ENCODE peak calls at places on chromosomes 11 and 22, in seven cellular contexts. N, I, A, F, E, X and V are unnamed samples.

GRCh38 chr11:122765487-122766131 is 72.7 kb upstream of the CRTAM start:
- DNase-seq in N (no peak), A (no peak), F (no peak), I (no peak), E (no peak), X (no peak), V (no peak)

GRCh38 chr11:6544921-6545850 is 48.1 kb downstream of the DNHD1 start:
- DNase-seq in E (no peak), I (peak), N (no peak), A (no peak), F (no peak), X (no peak), V (no peak)

GRCh38 chr11:47306484-47306844 is 36.5 kb downstream of the MADD start:
- DNase-seq in X (no peak), I (no peak), E (no peak), A (no peak), F (no peak), N (no peak), V (no peak)

GRCh38 chr11:48162197-48162886 is 54.3 kb upstream of the OR4B1 start:
- DNase-seq in I (no peak), A (no peak), N (no peak), F (no peak), X (no peak), E (no peak), V (no peak)

GRCh38 chr22:28424427-28425080 is 255.1 kb downstream of the TTC28 start:
- DNase-seq in X (no peak), F (no peak), A (no peak), I (no peak), E (no peak), N (no peak), V (no peak)

GRCh38 chr11:44774131-44774530 is 47.4 kb downstream of the TSPAN18 start:
- DNase-seq in X (no peak), N (peak), F (no peak), I (peak), A (no peak), E (peak), V (peak)

GRCh38 chr22:37999640-38000272 is 15.4 kb upstream of the SOX10 start:
- DNase-seq in A (peak), F (no peak), E (no peak), X (peak), N (no peak), I (no peak), V (no peak)

GRCh38 chr11:71210861-71211260 is 41.5 kb downstream of the SHANK2 start:
- DNase-seq in A (no peak), I (peak), N (no peak), X (no peak), F (no peak), E (peak), V (no peak)

GRCh38 chr22:45688606-45689080 is 17.0 kb downstream of the ATXN10 start:
- DNase-seq in E (no peak), I (no peak), X (no peak), N (no peak), F (no peak), A (peak), V (no peak)

GRCh38 chr11:76578655-76579046 is 91.9 kb downstream of the LRRC32 start:
- DNase-seq in I (peak), N (no peak), X (no peak), E (no peak), A (no peak), F (no peak), V (no peak)

GRCh38 chr11:67054851-67055523 is 1.7 kb upstream of the RHOD start:
- DNase-seq in X (peak), F (no peak), E (no peak), I (peak), A (peak), N (peak), V (peak)

GRCh38 chr11:37907461-37908223 is 1309.6 kb upstream of the RAG2 start:
- DNase-seq in N (no peak), X (no peak), A (no peak), E (no peak), F (no peak), I (no peak), V (no peak)

GRCh38 chr22:41902932-41903421 is 11.9 kb downstream of the SHISA8 start:
- DNase-seq in E (no peak), X (no peak), A (no peak), F (no peak), N (no peak), I (no peak), V (peak)

GRCh38 chr11:68254421-68254820 is 17.4 kb downstream of the C11orf24 start:
- DNase-seq in F (no peak), I (no peak), A (no peak), X (no peak), E (no peak), N (no peak), V (no peak)

GRCh38 chr22:40385041-40385782 is 14.8 kb downstream of the SGSM3 start:
- DNase-seq in X (no peak), F (no peak), N (peak), I (no peak), A (no peak), E (no peak), V (no peak)

GRCh38 chr11:662689-663274 is 25.7 kb downstream of the DRD4 start:
- DNase-seq in N (peak), I (peak), X (peak), A (peak), E (no peak), F (no peak), V (peak)

GRCh38 chr11:35655856-35656255 is 6.7 kb upstream of the TRIM44 start:
- DNase-seq in F (no peak), N (no peak), X (no peak), E (no peak), I (no peak), A (no peak), V (no peak)

GRCh38 chr22:18033204-18033998 is 9.0 kb upstream of the MICAL3 start:
- DNase-seq in I (peak), E (no peak), X (no peak), F (no peak), A (no peak), N (no peak), V (no peak)

GRCh38 chr22:39234157-39234793 is 10.5 kb downstream of the PDGFB start:
- DNase-seq in F (no peak), N (no peak), I (no peak), A (no peak), X (no peak), E (no peak), V (no peak)

GRCh38 chr11:123487157-123487744 is 57.2 kb downstream of the GRAMD1B start:
- DNase-seq in N (no peak), A (no peak), F (no peak), E (no peak), I (no peak), X (no peak), V (no peak)

GRCh38 chr11:115396533-115396932 is 107.7 kb downstream of the CADM1 start:
- DNase-seq in A (no peak), I (no peak), E (no peak), N (no peak), F (no peak), X (no peak), V (no peak)

GRCh38 chr22:22811016-22812009 is 76.3 kb upstream of the IGLL5 start:
- DNase-seq in I (peak), E (no peak), A (no peak), F (no peak), X (no peak), N (no peak), V (no peak)

GRCh38 chr22:22810018-22810427 is 77.6 kb upstream of the IGLL5 start:
- DNase-seq in A (peak), X (peak), F (no peak), N (peak), I (peak), E (no peak), V (peak)

GRCh38 chr22:22810471-22810870 is 77.1 kb upstream of the IGLL5 start:
- DNase-seq in N (no peak), I (peak), X (no peak), E (no peak), A (no peak), F (no peak), V (no peak)

GRCh38 chr22:22813126-22814075 is 74.2 kb upstream of the IGLL5 start:
- DNase-seq in N (no peak), A (no peak), X (no peak), F (no peak), I (peak), E (no peak), V (no peak)

GRCh38 chr22:22812031-22812905 is 75.3 kb upstream of the IGLL5 start:
- DNase-seq in A (no peak), E (no peak), F (no peak), X (no peak), N (no peak), I (peak), V (no peak)
- TF ChIP-seq POLR2A in A (no peak), E (no peak), F (no peak), X (no peak), N (no peak), I (no peak), V (no peak)

GRCh38 chr22:21100149-21101032 is 54.6 kb downstream of the LRRC74B start:
- DNase-seq in N (no peak), A (no peak), F (no peak), E (no peak), I (no peak), X (no peak), V (no peak)

GRCh38 chr22:21101877-21102638 is 56.3 kb downstream of the LRRC74B start:
- DNase-seq in N (no peak), E (no peak), I (no peak), F (no peak), X (no peak), A (no peak), V (no peak)

GRCh38 chr22:21104126-21104691 is 58.5 kb downstream of the LRRC74B start:
- DNase-seq in E (no peak), N (no peak), F (no peak), X (no peak), A (no peak), I (no peak), V (no peak)

GRCh38 chr22:21103633-21104032 is 57.9 kb downstream of the LRRC74B start:
- DNase-seq in X (no peak), E (no peak), A (no peak), I (no peak), N (no peak), F (no peak), V (no peak)

DNA sequence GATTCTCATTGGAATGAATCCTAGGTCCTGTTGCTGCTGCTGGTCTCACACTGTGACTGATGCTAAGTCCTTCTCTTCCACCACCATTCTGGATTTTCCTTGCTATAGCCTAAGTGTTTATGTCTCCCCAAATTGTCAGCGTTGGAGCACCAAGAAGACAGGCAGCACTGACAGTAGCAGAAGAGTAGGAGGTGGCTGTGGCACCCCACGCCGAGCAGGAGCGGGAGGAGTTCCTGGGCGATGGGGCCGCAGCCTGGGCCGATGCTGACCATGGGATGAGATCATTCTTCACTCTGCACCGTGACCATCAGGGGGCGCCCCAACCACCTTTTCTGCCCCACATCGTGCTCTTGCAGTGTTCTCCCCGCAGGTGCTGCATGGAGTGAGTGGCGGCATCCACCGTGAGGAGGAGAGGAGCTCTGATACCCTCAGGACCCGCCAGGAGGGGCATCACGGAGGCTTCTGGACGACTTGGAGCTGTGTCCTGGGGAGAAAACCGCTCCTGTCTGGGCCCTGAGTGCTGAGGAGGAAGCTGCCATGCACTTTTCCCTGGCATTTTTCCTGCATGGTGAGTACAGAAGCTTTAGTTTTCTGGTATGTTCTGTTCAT is 57.0 kb downstream of the LRRC74B start:
- DNase-seq in A (peak), I (peak), E (peak), N (peak), X (peak), F (no peak), V (peak)
- H3K4me3 ChIP-seq in A (peak), I (peak), E (no peak), N (no peak), X (no peak), F (no peak), V (peak)

DNA sequence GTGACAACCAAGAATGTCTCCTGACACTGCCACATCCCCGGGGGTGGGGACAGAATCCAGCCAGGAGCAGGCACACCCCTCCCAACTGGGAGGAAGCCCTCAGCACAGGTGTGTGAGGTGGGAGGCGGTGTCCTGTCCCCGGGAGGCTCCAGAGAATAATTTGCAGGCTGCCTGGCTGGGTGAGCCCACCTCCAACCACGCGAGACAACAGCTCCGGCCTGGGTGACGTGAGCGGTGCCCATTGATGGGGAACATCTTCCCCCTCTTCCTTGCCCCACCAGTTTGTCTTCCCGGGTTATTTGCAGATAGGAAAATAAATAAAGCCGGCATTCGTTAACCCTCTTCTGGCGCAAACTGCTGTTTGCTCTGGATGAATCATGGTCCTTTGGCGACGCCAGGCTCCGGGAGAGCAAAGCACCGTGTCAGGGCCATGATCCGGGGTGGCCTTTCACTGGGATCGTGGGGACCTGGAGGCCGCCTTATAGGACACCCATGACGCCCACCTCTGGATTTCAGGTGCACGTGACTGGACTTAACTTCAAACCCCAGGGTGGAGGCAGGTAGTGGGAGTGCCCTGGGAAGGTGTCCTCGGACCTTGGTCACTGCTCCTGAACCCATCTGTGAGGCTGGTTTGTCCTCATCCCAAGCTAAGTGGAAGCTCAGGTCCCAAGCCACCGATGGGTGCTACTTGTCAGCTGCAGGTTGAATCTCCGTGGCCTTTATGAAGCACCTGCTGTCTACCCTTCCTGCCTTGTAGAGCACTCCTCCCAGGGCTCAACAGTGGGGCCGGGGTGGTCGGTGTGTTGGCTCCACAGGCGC is 13.9 kb downstream of the CCND1 start:
- DNase-seq in F (no peak), E (peak), A (no peak), X (no peak), I (no peak), N (no peak), V (no peak)
- TF ChIP-seq POLR2AphosphoS5 in F (no peak), E (no peak), A (peak), X (no peak), I (peak), N (no peak), V (no peak)

GRCh38 chr11:46238078-46238966 is 39.1 kb upstream of the CREB3L1 start:
- DNase-seq in E (peak), F (no peak), I (peak), N (peak), A (no peak), X (peak), V (peak)
- TF ChIP-seq POLR2A in E (no peak), F (no peak), I (no peak), N (no peak), A (no peak), X (no peak), V (no peak)

GRCh38 chr11:12827369-12827768 is 153.1 kb downstream of the TEAD1 start:
- DNase-seq in A (no peak), I (no peak), F (no peak), E (no peak), X (no peak), N (no peak), V (no peak)
- H3K4me3 ChIP-seq in A (no peak), I (peak), F (no peak), E (no peak), X (no peak), N (peak), V (peak)

GRCh38 chr11:111912535-111912934 is at the start of gene HSPB2:
- DNase-seq in X (no peak), F (no peak), A (no peak), E (peak), N (no peak), I (no peak), V (no peak)

GRCh38 chr11:111913031-111913861 is 712 bp downstream of the HSPB2 start:
- DNase-seq in N (no peak), X (no peak), A (no peak), E (peak), F (no peak), I (no peak), V (no peak)

GRCh38 chr11:111916768-111917167 is 1.9 kb upstream of the C11orf52 start:
- DNase-seq in A (no peak), N (no peak), F (no peak), I (no peak), E (no peak), X (no peak), V (no peak)

GRCh38 chr11:111911563-111912401 is at the start of gene CRYAB:
- DNase-seq in X (peak), E (peak), F (no peak), A (no peak), I (no peak), N (peak), V (peak)

DNA sequence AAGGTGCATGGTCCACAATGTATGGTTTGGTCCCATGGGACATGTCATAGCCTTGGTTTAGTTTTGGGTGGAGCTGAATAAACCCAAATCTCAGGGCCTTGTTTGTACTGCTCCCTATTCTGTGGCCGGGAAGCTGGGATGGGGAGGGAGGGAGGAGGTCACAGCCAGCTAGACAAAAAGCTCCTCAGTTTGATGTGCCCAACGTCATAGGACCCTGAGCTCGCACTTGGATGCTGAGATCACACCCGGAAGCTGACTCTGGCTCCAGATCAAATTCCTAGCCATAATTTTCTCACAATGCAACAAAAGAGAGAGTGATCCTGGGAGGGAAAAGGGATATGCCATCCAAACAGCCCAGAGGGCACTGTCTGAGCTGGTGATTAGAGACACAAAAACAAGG is 1.5 kb downstream of the HSPB2 start:
- DNase-seq in I (no peak), X (no peak), E (peak), A (no peak), N (no peak), F (no peak), V (no peak)
- TF ChIP-seq POLR2AphosphoS5 in I (no peak), X (no peak), E (peak), A (no peak), N (peak), F (no peak), V (peak)

GRCh38 chr22:31662668-31663037 is 638 bp upstream of the PISD start:
- DNase-seq in A (no peak), X (no peak), F (no peak), N (no peak), E (no peak), I (no peak), V (no peak)
- TF ChIP-seq POLR2A in A (no peak), X (no peak), F (no peak), N (no peak), E (no peak), I (no peak), V (no peak)

GRCh38 chr11:75554258-75555022 is 7.6 kb upstream of the SERPINH1 start:
- DNase-seq in F (no peak), E (peak), X (peak), I (no peak), N (peak), A (no peak), V (peak)
- H3K4me3 ChIP-seq in F (no peak), E (peak), X (no peak), I (peak), N (no peak), A (no peak), V (no peak)

GRCh38 chr11:132444891-132445290 is 1074.5 kb downstream of the NTM start:
- DNase-seq in N (no peak), F (no peak), E (no peak), X (no peak), A (no peak), I (no peak), V (no peak)
- TF ChIP-seq POLR2AphosphoS5 in N (no peak), F (no peak), E (no peak), X (no peak), A (no peak), I (no peak), V (no peak)

GRCh38 chr22:25598609-25599008 is 34.1 kb downstream of the GRK3 start:
- DNase-seq in N (no peak), X (no peak), F (no peak), I (no peak), E (no peak), A (no peak), V (no peak)
- TF ChIP-seq POLR2A in N (no peak), X (no peak), F (no peak), I (no peak), E (no peak), A (no peak), V (no peak)